ENCODE peak calls at places on chromosomes 4 and X, in six cellular contexts. K is ascending aorta, E is testis, Q is right lobe of liver, O is Calu3, D is fibroblast of the aortic adventitia. X is an unnamed sample.

GRCh38 chr4:8237256-8237989 is 32.1 kb upstream of the HTRA3 start:
- DNase-seq in K (no peak), E (no peak), Q (no peak), O (no peak), D (no peak), X (no peak)

GRCh38 chr4:25813705-25814104 is 49.1 kb downstream of the SEL1L3 start:
- DNase-seq in K (no peak), E (no peak), Q (no peak), O (no peak), D (peak; percentile 82), X (no peak)

GRCh38 chr4:85919488-85919887 is 440.4 kb downstream of the MAPK10 start:
- DNase-seq in K (no peak), E (no peak), Q (no peak), O (no peak), D (no peak), X (no peak)

GRCh38 chr4:140233811-140234696 is 80.1 kb upstream of the MAML3 start:
- DNase-seq in K (no peak), E (no peak), Q (no peak), O (no peak), D (peak; percentile 81), X (no peak)

GRCh38 chrX:20270557-20270880 is 3.8 kb upstream of the RPS6KA3 start:
- DNase-seq in K (no peak), E (no peak), Q (no peak), O (no peak), D (peak; percentile 18), X (no peak)

GRCh38 chrX:49316085-49316484 is 5.8 kb upstream of the GAGE12J start:
- DNase-seq in K (no peak), E (no peak), Q (no peak), O (no peak), D (no peak), X (no peak)

GRCh38 chrX:87528487-87528886 is 10.9 kb downstream of the KLHL4 start:
- DNase-seq in K (no peak), E (no peak), Q (no peak), O (no peak), D (no peak), X (no peak)

GRCh38 chr4:169215656-169216055 is 55.1 kb downstream of the SH3RF1 start:
- DNase-seq in K (no peak), E (no peak), Q (no peak), O (no peak), D (no peak), X (no peak)

GRCh38 chrX:9874483-9874882 is 88.3 kb downstream of the SHROOM2 start:
- DNase-seq in K (no peak), E (no peak), Q (no peak), O (no peak), D (no peak), X (no peak)

GRCh38 chr4:146521543-146522097 is at the start of gene SLC10A7:
- DNase-seq in K (no peak), E (peak; percentile 89), Q (peak; percentile 78), O (peak; percentile 59), D (peak; percentile 68), X (peak; percentile 81)

GRCh38 chr4:819401-820229 is 6.3 kb downstream of the CPLX1 start:
- DNase-seq in K (no peak), E (no peak), Q (no peak), O (no peak), D (no peak), X (no peak)

GRCh38 chr4:155552180-155552579 is 114.5 kb upstream of the GUCY1A1 start:
- DNase-seq in K (no peak), E (no peak), Q (no peak), O (no peak), D (no peak), X (no peak)

GRCh38 chrX:101408530-101408836 is 461 bp downstream of the HNRNPH2 start:
- DNase-seq in K (no peak), E (no peak), Q (no peak), O (no peak), D (no peak), X (no peak)
- TF ChIP-seq CTCF in K (no peak), E (no peak), Q (no peak), O (no peak), D (no peak), X (peak; percentile 9)

DNA sequence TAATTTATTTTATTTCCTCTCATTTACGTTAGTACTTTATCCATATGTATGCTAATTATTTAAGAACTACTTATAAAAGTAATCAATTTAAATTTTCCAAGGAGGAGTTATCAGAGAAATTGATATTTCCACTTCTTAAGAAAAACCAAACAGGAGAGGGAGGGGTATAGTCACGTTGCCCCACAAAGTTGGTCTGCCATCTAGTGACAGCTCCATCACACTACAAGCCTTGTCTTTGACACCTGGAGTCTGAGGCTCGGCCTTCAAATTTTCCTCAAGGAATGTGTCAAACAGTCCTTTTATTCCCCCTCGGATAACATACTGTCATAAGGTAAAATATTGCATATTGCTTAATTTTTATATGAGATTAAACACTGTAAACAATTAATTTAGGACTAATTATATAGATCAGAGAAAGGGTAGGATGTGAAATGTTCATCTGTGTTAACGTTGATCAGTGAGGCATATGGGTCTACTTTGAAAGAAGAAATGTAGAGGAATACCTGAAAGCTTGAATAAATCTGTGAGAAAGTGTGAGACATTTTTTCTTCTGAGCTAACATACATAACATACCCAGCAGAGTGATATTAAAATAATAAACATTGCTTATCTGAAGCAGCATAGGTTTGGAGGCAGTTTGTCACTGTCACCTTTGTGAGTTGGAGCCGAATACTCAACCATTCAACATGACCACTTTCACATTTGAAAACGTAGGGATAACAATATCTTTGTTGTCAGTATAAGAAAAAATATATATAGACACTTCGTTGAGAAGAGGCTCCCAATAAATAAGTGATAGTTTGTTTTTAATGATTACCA is 114.4 kb downstream of the GLRA3 start:
- DNase-seq in K (no peak), E (peak; percentile 42), Q (no peak), O (peak; percentile 39), D (peak; percentile 63), X (no peak)
- TF ChIP-seq CTCF in K (no peak), E (peak; percentile 11), Q (peak; percentile 74), O (peak; percentile 47), D (peak; percentile 84), X (peak; percentile 78)

DNA sequence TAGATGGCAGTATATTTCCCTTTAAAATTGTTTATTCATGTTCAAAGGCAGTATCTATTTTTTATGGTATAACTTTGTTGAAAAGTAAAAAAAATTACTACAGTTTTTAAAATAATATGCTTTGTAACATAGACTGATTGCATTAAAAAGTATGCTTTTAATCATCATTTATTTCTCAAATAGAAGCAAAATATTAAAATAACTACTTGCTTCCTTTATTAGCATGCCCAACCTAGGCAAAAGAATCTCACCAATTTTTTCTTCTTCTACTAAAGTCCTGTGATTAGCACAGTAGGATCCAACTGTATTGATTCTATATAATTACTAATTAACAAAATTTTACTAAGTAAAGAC is 69.6 kb upstream of the NFKB1 start:
- DNase-seq in K (no peak), E (no peak), Q (no peak), O (no peak), D (no peak), X (no peak)
- TF ChIP-seq CTCF in K (no peak), E (no peak), Q (peak; percentile 0), O (no peak), D (no peak), X (no peak)

GRCh38 chr4:14752341-14753046 is 249.8 kb upstream of the CPEB2 start:
- DNase-seq in K (no peak), E (no peak), Q (no peak), O (no peak), D (no peak), X (no peak)

GRCh38 chr4:14744346-14744745 is 257.9 kb upstream of the CPEB2 start:
- DNase-seq in K (no peak), E (no peak), Q (no peak), O (no peak), D (no peak), X (no peak)

DNA sequence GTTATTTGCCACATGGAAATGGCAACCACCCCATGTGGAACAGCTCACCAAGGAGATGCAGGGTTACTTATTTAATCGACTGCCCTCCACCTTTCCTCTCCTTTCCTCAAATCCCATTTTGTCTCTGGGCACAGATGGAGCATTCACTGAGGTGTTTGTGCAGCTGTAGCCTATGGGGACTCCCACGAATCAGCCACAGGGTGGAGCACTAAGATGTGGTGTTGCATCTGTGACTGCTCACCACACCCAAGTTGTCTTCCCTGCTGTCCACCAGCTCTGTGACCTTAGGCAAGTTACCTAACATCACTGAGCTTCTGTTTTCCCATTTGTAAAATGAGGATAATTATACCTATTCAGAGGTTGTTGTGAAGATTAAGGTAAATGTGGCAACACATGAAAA is 252.4 kb upstream of the CPEB2 start:
- DNase-seq in K (no peak), E (peak; percentile 68), Q (peak; percentile 33), O (peak; percentile 7), D (peak; percentile 14), X (no peak)
- TF ChIP-seq CTCF in K (no peak), E (no peak), Q (peak; percentile 49), O (no peak), D (peak; percentile 19), X (peak; percentile 40)

DNA sequence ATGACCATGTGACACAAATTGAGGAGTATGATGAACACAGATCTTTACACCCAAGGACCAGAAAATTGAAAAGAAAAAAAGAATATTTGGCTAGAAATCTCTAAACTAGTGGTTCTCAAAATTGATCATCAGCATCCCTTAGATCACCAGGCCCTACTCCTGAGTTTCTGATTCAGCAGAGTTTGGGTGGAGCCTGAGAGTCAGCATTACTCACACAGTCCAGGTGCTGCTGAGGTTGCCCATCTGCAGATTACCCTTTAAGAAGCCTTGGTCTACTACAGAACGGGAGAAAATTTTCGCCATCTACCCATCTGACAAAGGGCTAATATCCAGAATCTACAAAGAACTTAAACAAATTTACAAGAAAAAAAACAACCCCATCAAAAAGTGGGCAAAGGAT is 182.8 kb downstream of the MOSPD2 start:
- DNase-seq in K (no peak), E (no peak), Q (no peak), O (no peak), D (no peak), X (no peak)
- TF ChIP-seq CTCF in K (no peak), E (no peak), Q (no peak), O (no peak), D (no peak), X (no peak)

GRCh38 chr4:41029098-41029497 is 185.2 kb downstream of the APBB2 start:
- DNase-seq in K (no peak), E (no peak), Q (no peak), O (no peak), D (no peak), X (no peak)
- TF ChIP-seq CTCF in K (no peak), E (no peak), Q (no peak), O (no peak), D (no peak), X (no peak)

GRCh38 chr4:159487284-159487747 is 384.4 kb downstream of the RAPGEF2 start:
- DNase-seq in K (no peak), E (peak; percentile 68), Q (peak; percentile 29), O (peak; percentile 59), D (peak; percentile 82), X (no peak)
- TF ChIP-seq CTCF in K (peak; percentile 57), E (peak; percentile 56), Q (peak; percentile 68), O (peak; percentile 52), D (peak; percentile 84), X (peak; percentile 95)

DNA sequence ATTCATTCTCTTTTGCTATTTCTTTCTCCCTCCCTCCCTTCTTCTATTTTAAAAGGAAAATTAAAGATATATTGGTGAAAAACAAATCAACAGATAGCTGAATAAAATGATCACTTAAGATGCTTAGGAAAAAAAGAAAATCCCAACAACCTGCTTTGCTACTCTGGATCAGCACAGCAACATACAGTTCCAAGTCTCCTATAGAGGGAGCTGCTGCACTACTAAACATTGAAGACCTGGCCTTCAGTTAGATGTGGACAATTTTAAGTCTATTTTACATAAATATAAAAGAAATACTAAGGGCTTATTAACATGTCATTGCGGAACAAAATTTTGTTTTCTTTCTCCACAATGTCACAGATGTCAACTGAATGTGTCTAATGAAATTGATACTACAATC is 226.4 kb downstream of the MAGEB5 start:
- DNase-seq in K (no peak), E (peak; percentile 13), Q (no peak), O (peak; percentile 23), D (no peak), X (no peak)
- TF ChIP-seq CTCF in K (no peak), E (no peak), Q (peak; percentile 25), O (peak; percentile 20), D (no peak), X (peak; percentile 75)

X was measured in type B pancreatic cell.